ENCODE peak calls at places on chromosomes 3 and 15, in seven cellular contexts. S, E, R, K, O, C and N are unnamed samples. For H3K36me3, the result is how much of the 10 kb centered on the place peaks cover.

GRCh38 chr3:32733631-32734229 is 48.7 kb downstream of the CNOT10 start:
- DNase-seq in S (no peak), E (peak), R (no peak), K (no peak), O (no peak), C (no peak), N (no peak)

GRCh38 chr3:40996827-40997710 is 202.2 kb upstream of the CTNNB1 start:
- DNase-seq in S (no peak), E (peak), R (no peak), K (no peak), O (no peak), C (no peak), N (no peak)

GRCh38 chr3:55662683-55663082 is 175.6 kb upstream of the WNT5A start:
- DNase-seq in S (no peak), E (no peak), R (no peak), K (no peak), O (no peak), C (no peak), N (no peak)

GRCh38 chr15:91921188-91921820 is 67.8 kb downstream of the SLCO3A1 start:
- DNase-seq in S (no peak), E (no peak), R (no peak), K (no peak), O (no peak), C (no peak), N (no peak)

GRCh38 chr3:190860531-190860930 is 2.0 kb downstream of the GMNC start:
- DNase-seq in S (no peak), E (peak), R (no peak), K (no peak), O (no peak), C (no peak), N (no peak)

GRCh38 chr3:34387831-34388564 is 589.6 kb downstream of the PDCD6IP start:
- DNase-seq in S (no peak), E (peak), R (no peak), K (no peak), O (no peak), C (no peak), N (no peak)

GRCh38 chr15:54620916-54621315 is 575.8 kb downstream of the RSL24D1 start:
- DNase-seq in S (no peak), E (no peak), R (no peak), K (no peak), O (no peak), C (no peak), N (no peak)

GRCh38 chr3:175187586-175187985 is 328.5 kb downstream of the NAALADL2 start:
- DNase-seq in S (no peak), E (no peak), R (no peak), K (no peak), O (no peak), C (no peak), N (no peak)

GRCh38 chr3:58122936-58123700 is 87.7 kb downstream of the DNASE1L3 start:
- DNase-seq in S (no peak), E (no peak), R (peak), K (no peak), O (no peak), C (no peak), N (no peak)

GRCh38 chr3:54511766-54512365 is 389.5 kb downstream of the CACNA2D3 start:
- DNase-seq in S (no peak), E (no peak), R (no peak), K (no peak), O (no peak), C (no peak), N (no peak)

GRCh38 chr3:138148503-138148902 is 16.3 kb upstream of the A4GNT start:
- DNase-seq in S (no peak), E (no peak), R (no peak), K (no peak), O (no peak), C (no peak), N (no peak)

GRCh38 chr15:90706394-90707327 is 10.5 kb upstream of the BLM start:
- DNase-seq in S (no peak), E (no peak), R (no peak), K (no peak), O (no peak), C (no peak), N (no peak)

GRCh38 chr15:26365077-26365476 is 407.8 kb downstream of the GABRB3 start:
- DNase-seq in S (no peak), E (peak), R (no peak), K (no peak), O (no peak), C (no peak), N (no peak)

GRCh38 chr3:94234177-94234788 is 171.4 kb downstream of the NSUN3 start:
- DNase-seq in S (peak), E (peak), R (no peak), K (no peak), O (no peak), C (no peak), N (no peak)

GRCh38 chr15:68816795-68817303 is 3.8 kb downstream of the ANP32A start:
- DNase-seq in S (no peak), E (no peak), R (no peak), K (no peak), O (peak), C (no peak), N (no peak)

DNA sequence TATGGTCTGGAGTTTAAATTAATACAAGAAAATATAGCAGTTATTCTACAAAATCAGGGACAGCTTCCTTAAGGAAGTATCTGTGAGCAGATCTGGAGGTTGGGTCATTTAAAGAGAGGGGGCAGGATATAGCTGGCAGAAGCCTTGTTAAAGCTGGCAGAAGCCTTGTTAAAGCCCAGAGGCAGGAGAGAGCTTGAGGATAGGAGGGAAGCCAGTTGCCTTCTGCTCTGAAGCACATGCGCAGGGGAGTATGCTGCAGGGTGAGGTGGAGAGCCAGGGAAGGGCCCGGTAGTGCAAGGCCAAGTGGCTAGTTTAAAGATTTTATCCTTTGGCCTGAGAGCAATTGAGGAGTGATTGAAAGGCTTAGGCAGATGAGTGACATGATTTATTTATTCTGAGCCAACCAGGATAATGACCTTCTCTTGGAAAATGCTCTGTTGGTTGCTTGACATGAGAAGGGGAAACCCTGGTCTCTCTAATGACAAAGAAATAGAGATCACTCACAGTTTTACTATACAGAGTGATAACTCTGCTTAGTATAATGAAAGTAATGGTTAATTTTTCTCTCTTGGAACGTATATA is 3.9 kb downstream of the EAF1 start:
- DNase-seq in S (no peak), E (no peak), R (no peak), K (no peak), O (no peak), C (no peak), N (no peak)
- H3K36me3 ChIP-seq in S (under half), E (under half), R (under half), K (half or more), O (half or more), C (under half), N (under half)

DNA sequence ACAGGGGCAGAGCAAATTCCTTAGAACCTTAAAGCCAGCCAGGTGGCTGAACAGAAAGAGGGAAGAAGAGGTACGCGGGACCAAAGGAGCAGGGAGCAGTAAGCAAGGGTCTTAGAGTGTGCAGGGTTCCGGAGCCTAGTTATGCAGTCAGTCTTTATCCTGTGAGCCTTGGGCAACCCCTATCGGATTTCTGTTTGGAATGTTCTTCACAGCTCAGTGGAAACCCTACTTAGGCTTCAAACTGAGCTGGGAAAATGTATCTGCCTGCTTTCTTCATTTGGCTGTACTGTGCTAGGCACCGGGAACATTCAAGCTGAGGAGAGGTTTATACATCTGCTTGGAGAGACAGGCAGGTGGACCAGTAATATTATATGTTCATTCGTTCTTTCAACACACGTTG is 37.1 kb downstream of the PSMD6 start:
- DNase-seq in S (no peak), E (no peak), R (no peak), K (no peak), O (no peak), C (no peak), N (no peak)
- H3K36me3 ChIP-seq in S (under half), E (under half), R (under half), K (half or more), O (half or more), C (under half), N (under half)

GRCh38 chr15:65883571-65883970 is 14.3 kb downstream of the RAB11A start:
- DNase-seq in S (no peak), E (no peak), R (no peak), K (no peak), O (no peak), C (no peak), N (no peak)

GRCh38 chr15:65884511-65884910 is 15.2 kb downstream of the RAB11A start:
- DNase-seq in S (no peak), E (no peak), R (no peak), K (no peak), O (no peak), C (no peak), N (no peak)

GRCh38 chr15:65877752-65878151 is 8.5 kb downstream of the RAB11A start:
- DNase-seq in S (no peak), E (no peak), R (no peak), K (no peak), O (no peak), C (no peak), N (no peak)

GRCh38 chr15:65885668-65886218 is 16.5 kb downstream of the RAB11A start:
- DNase-seq in S (no peak), E (no peak), R (no peak), K (no peak), O (no peak), C (no peak), N (no peak)

DNA sequence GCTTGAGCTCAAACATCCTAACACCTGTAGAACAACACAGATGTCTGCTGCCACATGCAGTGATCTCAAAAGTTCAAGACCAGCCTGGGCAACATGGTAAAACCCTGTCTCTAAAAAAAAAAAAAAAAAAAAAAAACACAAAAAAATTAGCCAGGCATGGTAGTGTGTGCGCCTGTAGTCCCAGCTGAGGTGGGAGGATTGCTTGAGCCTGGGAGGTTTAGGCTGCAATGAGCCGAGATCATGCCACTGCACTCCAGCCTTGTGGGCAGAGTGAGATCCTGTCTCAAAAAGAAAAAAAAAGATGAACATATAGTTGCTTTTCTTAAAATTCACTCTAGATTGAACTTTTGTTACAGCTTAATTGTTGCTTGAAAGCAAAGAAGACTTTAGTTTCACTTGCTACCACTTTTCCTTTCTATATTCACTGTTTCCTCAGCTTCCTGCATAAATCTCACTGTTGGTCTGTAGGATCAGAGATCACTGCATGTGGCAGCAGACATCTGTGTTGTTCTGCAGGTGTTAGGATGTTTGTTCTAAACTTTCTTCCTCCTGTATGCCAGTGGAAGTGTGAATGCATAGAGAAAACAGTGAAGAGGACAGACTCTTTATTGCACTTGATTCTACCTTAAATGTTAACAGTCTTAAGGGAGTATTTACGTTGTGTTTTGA is 12.6 kb downstream of the RAB11A start:
- DNase-seq in S (no peak), E (no peak), R (no peak), K (no peak), O (no peak), C (no peak), N (no peak)
- H3K36me3 ChIP-seq in S (under half), E (under half), R (under half), K (half or more), O (half or more), C (under half), N (under half)

DNA sequence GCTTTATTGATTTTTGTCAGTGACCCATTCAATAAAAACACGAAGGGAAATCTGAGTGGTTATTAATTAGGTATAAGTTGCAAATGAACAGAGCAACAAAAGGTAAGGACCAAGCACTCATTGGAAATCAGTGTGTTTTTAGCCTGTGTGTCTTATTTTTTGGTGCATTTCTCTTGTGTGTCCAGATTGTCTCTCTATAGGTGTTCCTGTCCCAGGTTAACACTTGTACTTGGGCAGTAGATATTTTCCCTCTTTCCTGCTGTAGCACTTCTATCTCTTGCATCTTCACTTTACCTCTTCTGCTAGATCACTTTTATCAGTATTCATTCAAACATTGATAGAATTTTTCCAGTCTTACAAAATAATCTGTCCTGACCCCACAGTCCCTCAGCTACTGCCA is 37.0 kb downstream of the MAPK6 start:
- DNase-seq in S (no peak), E (no peak), R (no peak), K (no peak), O (no peak), C (no peak), N (no peak)
- H3K36me3 ChIP-seq in S (under half), E (under half), R (under half), K (half or more), O (half or more), C (under half), N (under half)

DNA sequence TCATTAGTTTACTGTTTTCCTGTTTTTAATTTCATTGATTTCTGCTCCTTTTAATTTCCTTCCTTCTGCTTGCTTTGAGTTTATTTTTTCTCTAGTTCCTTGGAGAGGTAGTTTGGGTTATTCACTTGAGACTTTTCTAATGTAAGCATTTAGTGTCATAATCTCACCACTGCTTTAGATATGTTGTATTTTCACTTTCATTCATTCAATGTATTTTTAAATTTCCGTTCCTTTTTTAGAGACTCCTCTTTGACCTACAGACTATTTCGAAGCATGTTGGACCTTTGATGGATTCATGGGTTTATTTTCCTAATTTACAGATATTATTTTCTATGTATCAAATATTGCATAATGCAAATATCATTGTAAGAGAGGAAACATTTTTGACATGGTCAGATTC is 23.3 kb downstream of the KLHL18 start:
- DNase-seq in S (no peak), E (no peak), R (no peak), K (no peak), O (no peak), C (no peak), N (no peak)
- H3K36me3 ChIP-seq in S (under half), E (under half), R (under half), K (under half), O (under half), C (under half), N (under half)

DNA sequence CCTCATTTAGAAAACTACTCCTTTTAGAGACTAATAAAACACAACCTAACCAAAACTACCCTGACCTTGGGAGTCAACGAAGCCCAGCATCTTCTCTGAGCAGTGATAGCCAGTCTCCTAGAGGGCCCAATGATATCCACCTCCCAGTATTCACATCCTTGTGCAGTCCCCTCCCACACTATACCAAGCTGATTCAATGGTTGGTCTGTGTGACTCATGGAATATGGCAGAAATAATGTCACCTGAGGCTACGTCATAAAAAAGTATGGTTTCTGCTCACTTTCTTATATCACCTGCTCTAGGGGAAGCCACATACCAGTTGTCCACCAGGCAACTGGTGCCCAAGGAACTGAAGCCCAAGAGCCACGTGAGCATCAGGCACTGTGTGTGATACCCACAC is 21.4 kb upstream of the USF3 start:
- DNase-seq in S (no peak), E (no peak), R (no peak), K (no peak), O (no peak), C (no peak), N (no peak)
- H3K36me3 ChIP-seq in S (under half), E (under half), R (under half), K (under half), O (under half), C (under half), N (under half)

GRCh38 chr15:48424076-48424475 is 92.8 kb downstream of the DUT start:
- DNase-seq in S (no peak), E (peak), R (no peak), K (no peak), O (no peak), C (no peak), N (no peak)
- H3K36me3 ChIP-seq in S (under half), E (under half), R (under half), K (under half), O (half or more), C (under half), N (under half)

DNA sequence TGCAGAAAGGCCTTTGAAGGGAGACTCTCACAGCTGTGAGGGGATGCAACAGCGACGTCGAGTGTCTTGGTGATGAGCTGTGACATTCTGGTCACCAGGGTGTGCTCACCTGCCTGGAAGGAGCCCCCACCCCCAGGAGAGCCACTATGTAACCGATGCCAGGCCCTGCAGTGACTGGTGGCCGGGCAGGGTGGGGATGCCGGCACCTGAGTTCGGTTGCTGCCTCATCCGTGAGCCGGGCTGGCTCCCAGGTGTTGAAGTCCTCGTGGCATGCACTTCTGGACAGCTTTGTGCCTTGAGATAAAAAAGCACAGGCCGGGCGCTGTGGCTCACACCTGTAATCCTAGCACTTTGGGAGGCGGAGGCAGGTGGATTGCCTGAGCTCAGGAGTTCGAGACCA is 56.5 kb downstream of the ASB7 start:
- DNase-seq in S (no peak), E (no peak), R (no peak), K (no peak), O (no peak), C (no peak), N (no peak)
- H3K36me3 ChIP-seq in S (under half), E (under half), R (under half), K (under half), O (under half), C (under half), N (under half)

DNA sequence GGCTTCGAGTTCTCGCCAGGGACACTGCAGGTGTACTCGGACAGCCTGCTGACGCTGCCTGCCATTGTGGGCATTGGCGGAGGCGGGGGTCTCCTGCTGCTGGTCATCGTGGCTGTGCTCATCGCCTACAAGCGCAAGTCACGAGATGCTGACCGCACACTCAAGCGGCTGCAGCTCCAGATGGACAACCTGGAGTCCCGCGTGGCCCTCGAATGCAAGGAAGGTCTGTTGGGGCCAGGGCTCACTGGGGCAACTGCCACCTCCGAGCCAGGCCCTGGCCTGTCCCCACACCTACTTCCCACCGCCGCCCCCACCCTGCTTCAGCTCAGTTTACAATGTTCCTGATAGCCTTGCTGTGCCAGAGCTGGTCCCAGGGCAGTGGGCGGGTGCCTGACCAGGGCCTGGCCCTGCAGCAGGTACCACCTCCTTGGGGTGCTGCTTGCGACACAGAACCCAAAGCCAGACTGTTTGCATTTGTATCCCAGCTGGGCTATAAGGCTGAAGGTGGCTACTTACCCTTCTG is 35.5 kb downstream of the PLXNA1 start:
- DNase-seq in S (no peak), E (no peak), R (no peak), K (no peak), O (no peak), C (no peak), N (no peak)
- H3K36me3 ChIP-seq in S (under half), E (under half), R (under half), K (half or more), O (half or more), C (under half), N (under half)